ENCODE peak calls at places on chromosomes 13 and 19, in seven cellular contexts. E is tibial nerve, X is heart right ventricle, G is left ventricle myocardium inferior, Z is fibroblast of lung, R is Caco-2, I is psoas muscle. Y is an unnamed sample. For H3K27me3, the result is how much of the 10 kb centered on the place peaks cover.

GRCh38 chr13:45196622-45197021 is 4.2 kb downstream of the KCTD4 start:
- DNase-seq in E (no peak), X (no peak), G (no peak), Z (peak), R (no peak), I (no peak), Y (no peak)

GRCh38 chr13:32639502-32640105 is 53.4 kb downstream of the PDS5B start:
- DNase-seq in E (peak), X (no peak), G (no peak), Z (peak), R (peak), I (peak), Y (peak)

GRCh38 chr13:110409581-110409992 is 102.5 kb downstream of the COL4A2 start:
- DNase-seq in E (no peak), X (no peak), G (no peak), Z (peak), R (no peak), I (no peak), Y (no peak)

GRCh38 chr19:49398001-49398615 is 10.1 kb downstream of the KASH5 start:
- DNase-seq in E (no peak), X (no peak), G (no peak), Z (no peak), R (no peak), I (no peak), Y (no peak)

GRCh38 chr13:114087430-114087829 is 45.0 kb downstream of the RASA3 start:
- DNase-seq in E (no peak), X (no peak), G (no peak), Z (no peak), R (no peak), I (no peak), Y (no peak)

GRCh38 chr19:42081584-42082258 is 5.8 kb downstream of the ZNF574 start:
- DNase-seq in E (no peak), X (no peak), G (no peak), Z (peak), R (peak), I (no peak), Y (no peak)

GRCh38 chr13:81318231-81319019 is 977.5 kb upstream of the SPRY2 start:
- DNase-seq in E (no peak), X (no peak), G (no peak), Z (no peak), R (no peak), I (no peak), Y (no peak)

GRCh38 chr19:7679017-7679720 is 1.5 kb upstream of the TRAPPC5 start:
- DNase-seq in E (no peak), X (no peak), G (no peak), Z (no peak), R (peak), I (no peak), Y (peak)

GRCh38 chr19:19263886-19264487 is 9.1 kb downstream of the TM6SF2 start:
- DNase-seq in E (no peak), X (no peak), G (no peak), Z (no peak), R (no peak), I (no peak), Y (no peak)

GRCh38 chr13:51006067-51006800 is 96.6 kb downstream of the RNASEH2B start:
- DNase-seq in E (no peak), X (no peak), G (no peak), Z (no peak), R (peak), I (peak), Y (no peak)

GRCh38 chr13:110231348-110232047 is 75.5 kb downstream of the COL4A1 start:
- DNase-seq in E (no peak), X (no peak), G (no peak), Z (no peak), R (no peak), I (no peak), Y (no peak)

GRCh38 chr19:46115396-46116109 is 8.9 kb downstream of the IGFL3 start:
- DNase-seq in E (no peak), X (no peak), G (no peak), Z (peak), R (no peak), I (no peak), Y (no peak)

GRCh38 chr19:41588497-41589209 is 12.7 kb downstream of the CEACAM21 start:
- DNase-seq in E (peak), X (no peak), G (no peak), Z (peak), R (peak), I (no peak), Y (peak)

GRCh38 chr13:73677041-73677589 is 457.1 kb downstream of the KLF12 start:
- DNase-seq in E (no peak), X (no peak), G (no peak), Z (peak), R (no peak), I (no peak), Y (no peak)

GRCh38 chr13:41765813-41766212 is 195.1 kb downstream of the VWA8 start:
- DNase-seq in E (no peak), X (no peak), G (no peak), Z (no peak), R (no peak), I (no peak), Y (no peak)

GRCh38 chr19:16400911-16401675 is 70.7 kb downstream of the EPS15L1 start:
- DNase-seq in E (no peak), X (no peak), G (no peak), Z (peak), R (no peak), I (peak), Y (no peak)

GRCh38 chr19:38650180-38650775 is 2.8 kb downstream of the ACTN4 start:
- DNase-seq in E (no peak), X (no peak), G (no peak), Z (no peak), R (no peak), I (no peak), Y (no peak)

DNA sequence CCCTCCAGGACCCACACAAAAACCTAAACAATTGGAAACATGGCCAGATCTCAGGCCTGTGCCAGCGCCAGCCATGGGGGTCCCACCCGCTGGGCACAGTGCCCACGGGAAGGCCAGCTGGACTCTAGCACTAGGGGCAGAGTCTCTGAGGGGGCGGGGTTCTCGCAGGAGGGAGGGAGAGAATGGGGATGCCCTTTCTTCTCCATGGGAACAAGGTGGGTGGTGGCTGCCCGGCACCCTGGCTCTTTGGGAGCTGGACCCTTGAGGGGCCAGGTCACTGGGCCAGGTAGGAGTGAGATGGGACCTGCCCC is 8.4 kb downstream of the LYL1 start:
- DNase-seq in E (no peak), X (peak), G (no peak), Z (no peak), R (no peak), I (no peak), Y (no peak)
- H3K27me3 ChIP-seq in E (under half), X (under half), G (under half), Z (under half), R (under half), I (under half), Y (under half)

GRCh38 chr13:26760835-26761582 is 423 bp upstream of the GPR12 start:
- DNase-seq in E (no peak), X (no peak), G (no peak), Z (peak), R (peak), I (no peak), Y (no peak)
- H3K27me3 ChIP-seq in E (half or more), X (under half), G (half or more), Z (under half), R (under half), I (under half), Y (under half)

DNA sequence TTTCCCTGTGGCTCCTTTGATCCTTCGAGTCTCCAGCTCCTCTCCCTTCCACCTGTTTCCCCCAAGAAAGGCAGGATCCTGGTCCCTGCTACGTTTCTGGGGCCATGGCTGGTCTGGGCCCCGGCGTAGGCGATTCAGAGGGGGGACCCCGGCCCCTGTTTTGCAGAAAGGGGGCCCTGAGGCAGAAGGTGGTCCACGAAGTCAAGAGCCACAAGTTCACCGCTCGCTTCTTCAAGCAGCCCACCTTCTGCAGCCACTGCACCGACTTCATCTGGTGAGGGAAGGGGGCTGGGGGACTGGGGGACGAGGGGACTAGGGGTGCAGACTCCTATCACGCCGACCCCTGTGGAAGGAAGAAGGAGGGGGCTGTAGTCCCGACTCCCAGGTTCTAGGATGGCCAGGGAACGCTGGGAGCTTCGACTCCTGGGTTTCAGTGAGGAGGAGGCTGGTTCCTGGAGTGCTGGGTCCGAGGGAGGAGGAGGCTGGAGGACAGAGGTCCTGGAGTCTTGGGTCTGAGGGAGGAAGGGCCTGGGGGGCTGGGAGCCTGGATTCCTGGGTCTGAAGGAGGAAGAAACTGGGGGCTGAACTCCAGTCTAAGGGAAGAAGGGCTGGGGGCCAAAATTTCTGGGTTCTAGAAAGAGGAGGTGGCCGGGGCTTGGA is 524 bp downstream of the PRKCG start:
- DNase-seq in E (no peak), X (no peak), G (no peak), Z (no peak), R (no peak), I (no peak), Y (no peak)
- H3K27me3 ChIP-seq in E (half or more), X (half or more), G (half or more), Z (under half), R (under half), I (under half), Y (under half)

GRCh38 chr19:10292789-10293636 is 3.3 kb downstream of the ICAM5 start:
- DNase-seq in E (no peak), X (no peak), G (no peak), Z (no peak), R (no peak), I (no peak), Y (no peak)

GRCh38 chr19:10295847-10296591 is 6.3 kb downstream of the ICAM5 start:
- DNase-seq in E (no peak), X (no peak), G (no peak), Z (no peak), R (peak), I (no peak), Y (no peak)

GRCh38 chr19:10295305-10295846 is 5.6 kb downstream of the ICAM5 start:
- DNase-seq in E (no peak), X (peak), G (no peak), Z (no peak), R (no peak), I (no peak), Y (no peak)

GRCh38 chr19:10293637-10294367 is 4.0 kb downstream of the ICAM5 start:
- DNase-seq in E (no peak), X (no peak), G (no peak), Z (no peak), R (no peak), I (no peak), Y (no peak)

GRCh38 chr19:10294368-10294697 is 4.6 kb downstream of the ICAM5 start:
- DNase-seq in E (no peak), X (no peak), G (no peak), Z (no peak), R (no peak), I (no peak), Y (no peak)
- H3K27me3 ChIP-seq in E (half or more), X (half or more), G (half or more), Z (under half), R (under half), I (under half), Y (under half)

DNA sequence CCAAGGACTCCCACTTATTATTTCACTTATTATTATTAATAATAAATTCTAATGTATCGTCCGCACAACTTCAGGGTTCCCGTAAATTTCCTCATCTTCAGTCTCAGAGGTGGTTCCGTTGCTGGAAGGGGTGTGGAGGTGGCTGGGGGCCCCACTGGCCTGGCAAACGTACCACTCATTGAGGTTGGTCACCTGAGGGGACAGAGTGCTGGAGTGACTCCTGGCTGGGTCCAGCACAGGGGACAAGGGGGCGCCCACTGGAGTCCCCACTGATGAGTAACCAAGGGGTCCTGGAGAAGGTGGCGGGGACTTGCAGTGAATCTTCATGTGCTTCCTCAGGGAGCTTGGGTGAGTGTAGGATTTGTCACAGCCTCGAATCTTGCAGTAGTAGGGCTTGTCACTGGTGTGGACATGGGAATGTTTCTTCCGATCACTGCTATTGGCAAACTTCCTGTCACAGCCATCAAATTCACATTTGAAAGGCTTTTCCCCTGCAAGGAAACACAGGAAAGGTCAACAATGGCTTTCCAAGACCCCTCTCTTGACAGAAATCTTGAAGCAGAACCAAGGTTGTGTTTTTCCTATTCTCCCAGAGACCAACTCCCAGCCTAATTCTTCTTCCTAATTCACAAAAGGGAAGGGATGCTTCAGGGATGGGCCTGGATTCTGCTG is 6.1 kb downstream of the ZIC5 start:
- DNase-seq in E (no peak), X (no peak), G (no peak), Z (no peak), R (no peak), I (no peak), Y (no peak)
- H3K27me3 ChIP-seq in E (half or more), X (half or more), G (half or more), Z (half or more), R (under half), I (under half), Y (under half)

DNA sequence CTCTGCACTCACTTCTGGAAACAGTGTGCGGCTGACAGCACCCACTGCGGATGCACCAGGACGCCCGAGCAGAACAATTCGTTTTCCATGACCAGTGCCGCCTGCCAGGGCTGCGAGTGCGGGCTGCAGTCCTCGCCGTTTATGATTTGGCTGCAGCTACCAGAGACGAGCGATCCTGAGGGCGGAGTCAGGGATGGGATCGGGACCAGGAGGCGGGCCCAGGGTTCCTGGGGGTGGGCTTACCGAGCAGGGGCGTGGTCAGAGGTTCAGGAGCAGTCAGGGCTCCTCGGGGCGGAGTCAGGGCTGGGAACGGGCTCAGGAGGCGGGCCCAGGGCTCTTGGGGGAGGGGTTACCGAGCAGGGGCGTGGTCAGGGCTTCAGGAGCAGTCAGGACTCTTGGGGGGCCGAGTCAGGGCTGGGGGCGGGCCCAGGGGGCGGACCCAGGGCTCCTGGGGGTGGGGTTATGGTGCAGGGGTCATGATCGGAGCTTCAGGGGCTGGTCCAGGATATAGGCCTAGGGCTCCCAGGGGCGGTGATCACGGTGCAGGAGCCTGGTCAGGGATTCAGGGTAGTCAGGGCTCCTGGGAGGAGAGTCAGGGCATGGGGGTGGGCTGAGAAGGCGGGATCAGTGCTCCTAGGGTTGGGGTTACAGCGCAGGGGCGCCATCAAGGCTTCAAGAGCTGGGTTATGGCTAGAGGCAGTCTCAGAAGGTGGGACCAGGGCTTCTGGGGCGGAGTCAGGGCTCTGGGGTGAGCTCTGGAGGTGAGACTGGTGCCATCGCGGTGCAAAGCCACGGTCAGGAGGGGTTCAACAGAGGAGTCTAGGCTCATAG is 1.7 kb downstream of the KLK4 start:
- DNase-seq in E (peak), X (peak), G (no peak), Z (no peak), R (peak), I (peak), Y (peak)
- H3K27me3 ChIP-seq in E (under half), X (half or more), G (half or more), Z (under half), R (under half), I (under half), Y (under half)

DNA sequence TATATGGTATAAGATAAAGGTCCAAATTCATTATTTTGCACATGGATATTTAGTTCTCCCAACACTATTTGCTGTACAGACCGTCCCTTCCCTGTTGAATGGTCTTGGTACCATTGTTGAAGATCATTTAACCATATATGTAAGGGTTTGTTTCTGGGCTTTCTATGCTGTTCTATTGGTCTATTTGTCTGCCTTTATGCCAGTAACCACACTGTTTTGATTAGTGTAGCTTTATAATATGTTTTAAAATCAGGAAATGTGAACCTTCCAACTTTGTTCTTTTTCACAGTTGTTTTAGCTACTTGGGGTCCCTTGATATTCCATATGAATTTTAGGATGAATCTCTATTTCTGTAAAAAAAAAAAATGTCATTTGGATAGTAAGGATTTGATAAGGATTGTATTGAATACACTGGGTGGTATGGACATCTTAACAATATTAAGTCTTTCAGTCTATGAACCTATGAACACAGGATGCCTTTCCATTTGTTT is 16.9 kb downstream of the IFT88 start:
- DNase-seq in E (no peak), X (no peak), G (no peak), Z (no peak), R (no peak), I (no peak), Y (no peak)
- H3K27me3 ChIP-seq in E (under half), X (under half), G (under half), Z (under half), R (under half), I (under half), Y (under half)